ENCODE peak calls at places on chromosomes 13 and 19, in six cellular contexts. V is suprapubic skin; T is stomach; R is skeletal muscle cell; B is endodermal cell; K is naive thymus-derived CD8-positive, alpha-beta T cell. U is an unnamed sample.

GRCh38 chr13:106186366-106187030 is 349.0 kb downstream of the EFNB2 start:
- DNase-seq in V (no peak), T (no peak), R (no peak), B (no peak), K (no peak), U (no peak)

GRCh38 chr13:36084131-36084530 is 47.1 kb downstream of the DCLK1 start:
- DNase-seq in V (no peak), T (no peak), R (no peak), B (no peak), K (no peak), U (no peak)

GRCh38 chr19:53883231-53883661 is 1.2 kb downstream of the PRKCG start:
- DNase-seq in V (no peak), T (no peak), R (no peak), B (peak), K (peak), U (no peak)

GRCh38 chr13:43720780-43721397 is 65.9 kb downstream of the ENOX1 start:
- DNase-seq in V (no peak), T (no peak), R (peak), B (no peak), K (no peak), U (no peak)

GRCh38 chr13:77740097-77740496 is 42.6 kb downstream of the SLAIN1 start:
- DNase-seq in V (no peak), T (no peak), R (no peak), B (no peak), K (no peak), U (no peak)

GRCh38 chr19:4693471-4694121 is 23.5 kb upstream of the MYDGF start:
- DNase-seq in V (no peak), T (no peak), R (no peak), B (no peak), K (no peak), U (no peak)

GRCh38 chr19:4556574-4557185 is 2.8 kb downstream of the SEMA6B start:
- DNase-seq in V (no peak), T (no peak), R (no peak), B (peak), K (no peak), U (no peak)

GRCh38 chr19:46955114-46955812 is 64.4 kb upstream of the NPAS1 start:
- DNase-seq in V (no peak), T (no peak), R (no peak), B (no peak), K (peak), U (no peak)

GRCh38 chr19:51043497-51043896 is 8.7 kb upstream of the KLK12 start:
- DNase-seq in V (no peak), T (no peak), R (no peak), B (no peak), K (no peak), U (no peak)

GRCh38 chr13:94415484-94415883 is 64.0 kb downstream of the DCT start:
- DNase-seq in V (no peak), T (no peak), R (no peak), B (no peak), K (no peak), U (no peak)

GRCh38 chr19:38515906-38516305 is 82.4 kb downstream of the RYR1 start:
- DNase-seq in V (no peak), T (no peak), R (no peak), B (no peak), K (no peak), U (no peak)

GRCh38 chr19:17214531-17215124 is 529 bp upstream of the USE1 start:
- DNase-seq in V (no peak), T (no peak), R (no peak), B (peak), K (no peak), U (no peak)

GRCh38 chr13:60134376-60134775 is 29.4 kb downstream of the DIAPH3 start:
- DNase-seq in V (no peak), T (no peak), R (no peak), B (peak), K (no peak), U (no peak)

GRCh38 chr13:38897521-38897920 is 93.1 kb downstream of the STOML3 start:
- DNase-seq in V (no peak), T (no peak), R (no peak), B (no peak), K (no peak), U (no peak)

GRCh38 chr13:64723735-64724134 is 2506.4 kb downstream of the PCDH9 start:
- DNase-seq in V (no peak), T (no peak), R (peak), B (no peak), K (no peak), U (no peak)

GRCh38 chr19:48568345-48568886 is 16.4 kb downstream of the SULT2B1 start:
- DNase-seq in V (peak), T (peak), R (peak), B (peak), K (no peak), U (peak)

GRCh38 chr13:45522571-45522970 is 57.8 kb downstream of the COG3 start:
- DNase-seq in V (no peak), T (no peak), R (no peak), B (no peak), K (no peak), U (no peak)

GRCh38 chr13:46495066-46495465 is 57.9 kb upstream of the LRCH1 start:
- DNase-seq in V (no peak), T (no peak), R (no peak), B (no peak), K (no peak), U (no peak)

GRCh38 chr13:35957996-35958395 is 173.2 kb downstream of the DCLK1 start:
- DNase-seq in V (no peak), T (no peak), R (no peak), B (no peak), K (no peak), U (no peak)

GRCh38 chr19:46639356-46640061 is 3.5 kb upstream of the GNG8 start:
- DNase-seq in V (no peak), T (no peak), R (no peak), B (no peak), K (no peak), U (no peak)

GRCh38 chr19:17183858-17184271 is 31.3 kb upstream of the USE1 start:
- DNase-seq in V (no peak), T (no peak), R (peak), B (no peak), K (peak), U (no peak)

GRCh38 chr13:99968521-99969367 is 2.8 kb downstream of the ZIC5 start:
- DNase-seq in V (no peak), T (no peak), R (no peak), B (peak), K (no peak), U (no peak)